ENCODE peak calls at places on chromosome 12, in four cellular contexts. S is activated gamma-delta T cell, V is progenitor cell of endocrine pancreas, L is Karpas-422. D is an unnamed sample.
A peak's percentile ranks its signal among the peaks of the same experiment; 100 is the strongest.

GRCh38 chr12:93813181-93813580 is 136.0 kb downstream of the CRADD start:
- DNase-seq in S (no peak), V (no peak), L (no peak), D (no peak)

GRCh38 chr12:54262403-54262925 is 17.5 kb downstream of the CBX5 start:
- DNase-seq in S (no peak), V (no peak), L (peak; percentile 41), D (no peak)

GRCh38 chr12:126493366-126494108 is 1428.3 kb downstream of the AACS start:
- DNase-seq in S (no peak), V (no peak), L (no peak), D (no peak)

GRCh38 chr12:55703976-55704761 is 3.5 kb downstream of the ITGA7 start:
- DNase-seq in S (no peak), V (no peak), L (no peak), D (no peak)

GRCh38 chr12:49364989-49365388 is 2.3 kb upstream of the SPATS2 start:
- DNase-seq in S (no peak), V (no peak), L (no peak), D (no peak)

GRCh38 chr12:10031318-10031717 is 836 bp downstream of the CLEC9A start:
- DNase-seq in S (no peak), V (no peak), L (no peak), D (no peak)

GRCh38 chr12:89796798-89797382 is 88.3 kb upstream of the ATP2B1 start:
- DNase-seq in S (no peak), V (no peak), L (no peak), D (no peak)

GRCh38 chr12:49706351-49707126 is 666 bp downstream of the FMNL3 start:
- DNase-seq in S (no peak), V (peak; percentile 14), L (peak; percentile 44), D (no peak)

GRCh38 chr12:27276275-27276674 is 32.2 kb downstream of the STK38L start:
- DNase-seq in S (no peak), V (no peak), L (no peak), D (no peak)

GRCh38 chr12:1827806-1828805 is 7.7 kb downstream of the LRTM2 start:
- DNase-seq in S (no peak), V (no peak), L (no peak), D (no peak)

GRCh38 chr12:46265734-46266133 is 3.1 kb downstream of the SLC38A1 start:
- DNase-seq in S (no peak), V (no peak), L (no peak), D (peak; percentile 36)

GRCh38 chr12:30447061-30447750 is 248.5 kb downstream of the IPO8 start:
- DNase-seq in S (no peak), V (no peak), L (no peak), D (no peak)

D was measured in GM12865.